ENCODE peak calls at places on chromosomes 12 and 14, in five cellular contexts. K, J, H, A and G are unnamed samples.

GRCh38 chr12:131363416-131363815 is 347.5 kb upstream of the SFSWAP start:
- DNase-seq in K (no peak), J (no peak), A (no peak), H (no peak), G (no peak)

GRCh38 chr12:32107376-32108267 is 975 bp downstream of the BICD1 start:
- DNase-seq in H (no peak), K (peak), A (no peak), J (no peak), G (peak)

GRCh38 chr12:42508913-42509312 is 80.6 kb downstream of the PRICKLE1 start:
- DNase-seq in K (no peak), J (no peak), H (no peak), A (no peak), G (no peak)

GRCh38 chr14:61033851-61034250 is 52.8 kb downstream of the SLC38A6 start:
- DNase-seq in H (no peak), J (no peak), A (no peak), K (no peak), G (no peak)

GRCh38 chr12:118714051-118714460 is 267.3 kb upstream of the SRRM4 start:
- DNase-seq in K (peak), J (no peak), H (peak), A (no peak), G (no peak)

GRCh38 chr12:56955631-56956256 is 1.7 kb downstream of the RDH16 start:
- DNase-seq in J (no peak), A (no peak), K (peak), H (no peak), G (no peak)

GRCh38 chr14:100282766-100283419 is 23.4 kb downstream of the SLC25A29 start:
- DNase-seq in A (no peak), J (no peak), H (no peak), K (peak), G (no peak)

GRCh38 chr12:38904932-38905479 is 385 bp downstream of the CPNE8 start:
- DNase-seq in H (peak), K (peak), J (peak), A (peak), G (peak)

GRCh38 chr12:68591716-68592437 is 18.8 kb upstream of the RAP1B start:
- DNase-seq in J (no peak), A (no peak), H (no peak), K (no peak), G (no peak)

GRCh38 chr12:1083888-1084262 is 92.9 kb downstream of the ERC1 start:
- DNase-seq in H (no peak), K (no peak), A (peak), J (peak), G (no peak)

GRCh38 chr14:98721061-98721460 is 550.9 kb downstream of the BCL11B start:
- DNase-seq in J (no peak), A (no peak), K (no peak), H (no peak), G (no peak)

GRCh38 chr12:19799886-19800602 is 360.8 kb downstream of the AEBP2 start:
- DNase-seq in K (no peak), A (no peak), J (no peak), H (no peak), G (no peak)

GRCh38 chr12:128486951-128487350 is 220.0 kb downstream of the TMEM132C start:
- DNase-seq in H (no peak), J (no peak), A (no peak), K (no peak), G (no peak)

GRCh38 chr14:69335421-69335820 is 62.7 kb downstream of the ERH start:
- DNase-seq in J (no peak), H (no peak), A (no peak), K (no peak), G (no peak)

GRCh38 chr12:132218915-132219314 is 74.7 kb downstream of the NOC4L start:
- DNase-seq in K (peak), H (no peak), A (no peak), J (no peak), G (no peak)

GRCh38 chr14:55180434-55180833 is 11.0 kb downstream of the DLGAP5 start:
- DNase-seq in K (no peak), H (no peak), J (no peak), A (no peak), G (no peak)

GRCh38 chr14:37466623-37467088 is 128.4 kb downstream of the FOXA1 start:
- DNase-seq in K (no peak), A (no peak), H (no peak), J (no peak), G (no peak)